ENCODE peak calls at places on chromosome 21, in nine cellular contexts. One of them, this sample, is unnamed.

GRCh38 chr21:27021046-27021445 is 54.2 kb upstream of the ADAMTS5 start:
- DNase-seq in thoracic aorta: no peak
- DNase-seq in lower lobe of right lung: no peak
- DNase-seq in putamen: no peak
- DNase-seq in amygdala: no peak
- DNase-seq in stimulated activated CD8-positive, alpha-beta memory T cell treated with anti-CD3 and anti-CD28 coated beads, Interleukin-12 subunit alpha, Interleukin-12 subunit beta, amount 100 ng/mL, for 1 hour: no peak
- DNase-seq in brain microvascular endothelial cell: no peak
- DNase-seq in T-cell: no peak
- DNase-seq in tibial nerve: no peak
- DNase-seq in this sample: no peak

GRCh38 chr21:19228241-19228640 is 824.7 kb upstream of the TMPRSS15 start:
- DNase-seq in thoracic aorta: no peak
- DNase-seq in lower lobe of right lung: no peak
- DNase-seq in putamen: no peak
- DNase-seq in amygdala: no peak
- DNase-seq in stimulated activated CD8-positive, alpha-beta memory T cell treated with anti-CD3 and anti-CD28 coated beads, Interleukin-12 subunit alpha, Interleukin-12 subunit beta, amount 100 ng/mL, for 1 hour: no peak
- DNase-seq in brain microvascular endothelial cell: no peak
- DNase-seq in T-cell: no peak
- DNase-seq in tibial nerve: no peak
- DNase-seq in this sample: no peak

GRCh38 chr21:38987551-38988210 is 182.0 kb downstream of the ETS2 start:
- DNase-seq in thoracic aorta: no peak
- DNase-seq in lower lobe of right lung: no peak
- DNase-seq in putamen: no peak
- DNase-seq in amygdala: no peak
- DNase-seq in stimulated activated CD8-positive, alpha-beta memory T cell treated with anti-CD3 and anti-CD28 coated beads, Interleukin-12 subunit alpha, Interleukin-12 subunit beta, amount 100 ng/mL, for 1 hour: no peak
- DNase-seq in brain microvascular endothelial cell: no peak
- DNase-seq in T-cell: no peak
- DNase-seq in tibial nerve: no peak
- DNase-seq in this sample: peak

GRCh38 chr21:15754640-15755039 is 24.9 kb downstream of the USP25 start:
- DNase-seq in thoracic aorta: no peak
- DNase-seq in lower lobe of right lung: no peak
- DNase-seq in putamen: no peak
- DNase-seq in amygdala: no peak
- DNase-seq in stimulated activated CD8-positive, alpha-beta memory T cell treated with anti-CD3 and anti-CD28 coated beads, Interleukin-12 subunit alpha, Interleukin-12 subunit beta, amount 100 ng/mL, for 1 hour: no peak
- DNase-seq in brain microvascular endothelial cell: no peak
- DNase-seq in T-cell: no peak
- DNase-seq in tibial nerve: no peak
- DNase-seq in this sample: no peak

GRCh38 chr21:46325073-46325912 is 1.3 kb downstream of the PCNT start:
- DNase-seq in thoracic aorta: no peak
- DNase-seq in lower lobe of right lung: peak
- DNase-seq in putamen: peak
- DNase-seq in amygdala: no peak
- DNase-seq in stimulated activated CD8-positive, alpha-beta memory T cell treated with anti-CD3 and anti-CD28 coated beads, Interleukin-12 subunit alpha, Interleukin-12 subunit beta, amount 100 ng/mL, for 1 hour: no peak
- DNase-seq in brain microvascular endothelial cell: peak
- DNase-seq in T-cell: no peak
- DNase-seq in tibial nerve: no peak
- DNase-seq in this sample: no peak

GRCh38 chr21:39694750-39695149 is 50.2 kb upstream of the IGSF5 start:
- DNase-seq in thoracic aorta: no peak
- DNase-seq in lower lobe of right lung: no peak
- DNase-seq in putamen: no peak
- DNase-seq in amygdala: no peak
- DNase-seq in stimulated activated CD8-positive, alpha-beta memory T cell treated with anti-CD3 and anti-CD28 coated beads, Interleukin-12 subunit alpha, Interleukin-12 subunit beta, amount 100 ng/mL, for 1 hour: no peak
- DNase-seq in brain microvascular endothelial cell: peak
- DNase-seq in T-cell: no peak
- DNase-seq in tibial nerve: no peak
- DNase-seq in this sample: no peak

GRCh38 chr21:45849651-45850050 is 131.9 kb upstream of the COL6A1 start:
- DNase-seq in thoracic aorta: no peak
- DNase-seq in lower lobe of right lung: no peak
- DNase-seq in putamen: no peak
- DNase-seq in amygdala: no peak
- DNase-seq in stimulated activated CD8-positive, alpha-beta memory T cell treated with anti-CD3 and anti-CD28 coated beads, Interleukin-12 subunit alpha, Interleukin-12 subunit beta, amount 100 ng/mL, for 1 hour: no peak
- DNase-seq in brain microvascular endothelial cell: no peak
- DNase-seq in T-cell: no peak
- DNase-seq in tibial nerve: no peak
- DNase-seq in this sample: no peak

GRCh38 chr21:26365849-26366248 is 195.3 kb upstream of the APP start:
- DNase-seq in thoracic aorta: no peak
- DNase-seq in lower lobe of right lung: no peak
- DNase-seq in putamen: no peak
- DNase-seq in amygdala: no peak
- DNase-seq in stimulated activated CD8-positive, alpha-beta memory T cell treated with anti-CD3 and anti-CD28 coated beads, Interleukin-12 subunit alpha, Interleukin-12 subunit beta, amount 100 ng/mL, for 1 hour: no peak
- DNase-seq in brain microvascular endothelial cell: no peak
- DNase-seq in T-cell: no peak
- DNase-seq in tibial nerve: no peak
- DNase-seq in this sample: no peak

GRCh38 chr21:41186763-41187536 is 19.0 kb downstream of the BACE2 start:
- DNase-seq in thoracic aorta: no peak
- DNase-seq in lower lobe of right lung: no peak
- DNase-seq in putamen: no peak
- DNase-seq in amygdala: no peak
- DNase-seq in stimulated activated CD8-positive, alpha-beta memory T cell treated with anti-CD3 and anti-CD28 coated beads, Interleukin-12 subunit alpha, Interleukin-12 subunit beta, amount 100 ng/mL, for 1 hour: no peak
- DNase-seq in brain microvascular endothelial cell: no peak
- DNase-seq in T-cell: no peak
- DNase-seq in tibial nerve: no peak
- DNase-seq in this sample: no peak

GRCh38 chr21:21101911-21102310 is 103.7 kb downstream of the NCAM2 start:
- DNase-seq in thoracic aorta: no peak
- DNase-seq in lower lobe of right lung: no peak
- DNase-seq in putamen: peak
- DNase-seq in amygdala: no peak
- DNase-seq in stimulated activated CD8-positive, alpha-beta memory T cell treated with anti-CD3 and anti-CD28 coated beads, Interleukin-12 subunit alpha, Interleukin-12 subunit beta, amount 100 ng/mL, for 1 hour: no peak
- DNase-seq in brain microvascular endothelial cell: peak
- DNase-seq in T-cell: no peak
- DNase-seq in tibial nerve: no peak
- DNase-seq in this sample: peak

GRCh38 chr21:17697474-17697873 is 84.8 kb upstream of the BTG3 start:
- DNase-seq in thoracic aorta: no peak
- DNase-seq in lower lobe of right lung: no peak
- DNase-seq in putamen: no peak
- DNase-seq in amygdala: no peak
- DNase-seq in stimulated activated CD8-positive, alpha-beta memory T cell treated with anti-CD3 and anti-CD28 coated beads, Interleukin-12 subunit alpha, Interleukin-12 subunit beta, amount 100 ng/mL, for 1 hour: no peak
- DNase-seq in brain microvascular endothelial cell: no peak
- DNase-seq in T-cell: no peak
- DNase-seq in tibial nerve: no peak
- DNase-seq in this sample: no peak

GRCh38 chr21:31727181-31727580 is 4.7 kb downstream of the SCAF4 start:
- DNase-seq in thoracic aorta: no peak
- DNase-seq in lower lobe of right lung: no peak
- DNase-seq in putamen: no peak
- DNase-seq in amygdala: no peak
- DNase-seq in stimulated activated CD8-positive, alpha-beta memory T cell treated with anti-CD3 and anti-CD28 coated beads, Interleukin-12 subunit alpha, Interleukin-12 subunit beta, amount 100 ng/mL, for 1 hour: no peak
- DNase-seq in brain microvascular endothelial cell: peak
- DNase-seq in T-cell: no peak
- DNase-seq in tibial nerve: no peak
- DNase-seq in this sample: no peak

GRCh38 chr21:39915881-39916280 is 48.6 kb downstream of the PCP4 start:
- DNase-seq in thoracic aorta: no peak
- DNase-seq in lower lobe of right lung: no peak
- DNase-seq in putamen: no peak
- DNase-seq in amygdala: no peak
- DNase-seq in stimulated activated CD8-positive, alpha-beta memory T cell treated with anti-CD3 and anti-CD28 coated beads, Interleukin-12 subunit alpha, Interleukin-12 subunit beta, amount 100 ng/mL, for 1 hour: no peak
- DNase-seq in brain microvascular endothelial cell: no peak
- DNase-seq in T-cell: no peak
- DNase-seq in tibial nerve: no peak
- DNase-seq in this sample: no peak

GRCh38 chr21:44089001-44089911 is 17.9 kb upstream of the PWP2 start:
- DNase-seq in thoracic aorta: no peak
- DNase-seq in lower lobe of right lung: no peak
- DNase-seq in putamen: no peak
- DNase-seq in amygdala: no peak
- DNase-seq in stimulated activated CD8-positive, alpha-beta memory T cell treated with anti-CD3 and anti-CD28 coated beads, Interleukin-12 subunit alpha, Interleukin-12 subunit beta, amount 100 ng/mL, for 1 hour: no peak
- DNase-seq in brain microvascular endothelial cell: no peak
- DNase-seq in T-cell: peak
- DNase-seq in tibial nerve: no peak
- DNase-seq in this sample: no peak

GRCh38 chr21:42818328-42818749 is 61.0 kb downstream of the WDR4 start:
- DNase-seq in thoracic aorta: no peak
- DNase-seq in lower lobe of right lung: peak
- DNase-seq in putamen: peak
- DNase-seq in amygdala: no peak
- DNase-seq in stimulated activated CD8-positive, alpha-beta memory T cell treated with anti-CD3 and anti-CD28 coated beads, Interleukin-12 subunit alpha, Interleukin-12 subunit beta, amount 100 ng/mL, for 1 hour: peak
- DNase-seq in brain microvascular endothelial cell: peak
- DNase-seq in T-cell: peak
- DNase-seq in tibial nerve: peak
- DNase-seq in this sample: no peak

GRCh38 chr21:42351626-42352432 is 1.0 kb upstream of the TFF2 start:
- DNase-seq in thoracic aorta: no peak
- DNase-seq in lower lobe of right lung: no peak
- DNase-seq in putamen: no peak
- DNase-seq in amygdala: no peak
- DNase-seq in stimulated activated CD8-positive, alpha-beta memory T cell treated with anti-CD3 and anti-CD28 coated beads, Interleukin-12 subunit alpha, Interleukin-12 subunit beta, amount 100 ng/mL, for 1 hour: no peak
- DNase-seq in brain microvascular endothelial cell: no peak
- DNase-seq in T-cell: no peak
- DNase-seq in tibial nerve: no peak
- DNase-seq in this sample: no peak

GRCh38 chr21:34936299-34936698 is 112.8 kb downstream of the RUNX1 start:
- DNase-seq in thoracic aorta: no peak
- DNase-seq in lower lobe of right lung: no peak
- DNase-seq in putamen: no peak
- DNase-seq in amygdala: no peak
- DNase-seq in stimulated activated CD8-positive, alpha-beta memory T cell treated with anti-CD3 and anti-CD28 coated beads, Interleukin-12 subunit alpha, Interleukin-12 subunit beta, amount 100 ng/mL, for 1 hour: no peak
- DNase-seq in brain microvascular endothelial cell: no peak
- DNase-seq in T-cell: peak
- DNase-seq in tibial nerve: no peak
- DNase-seq in this sample: no peak

GRCh38 chr21:44918107-44918470 is 2.6 kb downstream of the ITGB2 start:
- DNase-seq in thoracic aorta: no peak
- DNase-seq in lower lobe of right lung: peak
- DNase-seq in putamen: no peak
- DNase-seq in amygdala: no peak
- DNase-seq in stimulated activated CD8-positive, alpha-beta memory T cell treated with anti-CD3 and anti-CD28 coated beads, Interleukin-12 subunit alpha, Interleukin-12 subunit beta, amount 100 ng/mL, for 1 hour: no peak
- DNase-seq in brain microvascular endothelial cell: no peak
- DNase-seq in T-cell: no peak
- DNase-seq in tibial nerve: no peak
- DNase-seq in this sample: no peak

GRCh38 chr21:42094811-42095210 is 23.7 kb downstream of the UMODL1 start:
- DNase-seq in thoracic aorta: no peak
- DNase-seq in lower lobe of right lung: no peak
- DNase-seq in putamen: no peak
- DNase-seq in amygdala: no peak
- DNase-seq in stimulated activated CD8-positive, alpha-beta memory T cell treated with anti-CD3 and anti-CD28 coated beads, Interleukin-12 subunit alpha, Interleukin-12 subunit beta, amount 100 ng/mL, for 1 hour: no peak
- DNase-seq in brain microvascular endothelial cell: no peak
- DNase-seq in T-cell: no peak
- DNase-seq in tibial nerve: no peak
- DNase-seq in this sample: no peak

GRCh38 chr21:36627242-36627641 is 71.7 kb upstream of the SIM2 start:
- DNase-seq in thoracic aorta: no peak
- DNase-seq in lower lobe of right lung: no peak
- DNase-seq in putamen: no peak
- DNase-seq in amygdala: no peak
- DNase-seq in stimulated activated CD8-positive, alpha-beta memory T cell treated with anti-CD3 and anti-CD28 coated beads, Interleukin-12 subunit alpha, Interleukin-12 subunit beta, amount 100 ng/mL, for 1 hour: no peak
- DNase-seq in brain microvascular endothelial cell: peak
- DNase-seq in T-cell: no peak
- DNase-seq in tibial nerve: no peak
- DNase-seq in this sample: no peak

GRCh38 chr21:44965251-44966022 is 25.6 kb downstream of the SLX9 start:
- DNase-seq in thoracic aorta: no peak
- DNase-seq in lower lobe of right lung: peak
- DNase-seq in putamen: no peak
- DNase-seq in amygdala: no peak
- DNase-seq in stimulated activated CD8-positive, alpha-beta memory T cell treated with anti-CD3 and anti-CD28 coated beads, Interleukin-12 subunit alpha, Interleukin-12 subunit beta, amount 100 ng/mL, for 1 hour: no peak
- DNase-seq in brain microvascular endothelial cell: peak
- DNase-seq in T-cell: no peak
- DNase-seq in tibial nerve: no peak
- DNase-seq in this sample: no peak

GRCh38 chr21:36769051-36769867 is 70.3 kb downstream of the SIM2 start:
- DNase-seq in thoracic aorta: no peak
- DNase-seq in lower lobe of right lung: no peak
- DNase-seq in putamen: peak
- DNase-seq in amygdala: no peak
- DNase-seq in stimulated activated CD8-positive, alpha-beta memory T cell treated with anti-CD3 and anti-CD28 coated beads, Interleukin-12 subunit alpha, Interleukin-12 subunit beta, amount 100 ng/mL, for 1 hour: no peak
- DNase-seq in brain microvascular endothelial cell: no peak
- DNase-seq in T-cell: no peak
- DNase-seq in tibial nerve: no peak
- DNase-seq in this sample: peak

GRCh38 chr21:41817228-41817627 is 50.4 kb upstream of the RIPK4 start:
- DNase-seq in thoracic aorta: no peak
- DNase-seq in lower lobe of right lung: no peak
- DNase-seq in putamen: peak
- DNase-seq in amygdala: no peak
- DNase-seq in stimulated activated CD8-positive, alpha-beta memory T cell treated with anti-CD3 and anti-CD28 coated beads, Interleukin-12 subunit alpha, Interleukin-12 subunit beta, amount 100 ng/mL, for 1 hour: no peak
- DNase-seq in brain microvascular endothelial cell: peak
- DNase-seq in T-cell: no peak
- DNase-seq in tibial nerve: peak
- DNase-seq in this sample: peak

GRCh38 chr21:45154511-45155508 is 80.4 kb downstream of the ADARB1 start:
- DNase-seq in thoracic aorta: no peak
- DNase-seq in lower lobe of right lung: no peak
- DNase-seq in putamen: no peak
- DNase-seq in amygdala: no peak
- DNase-seq in stimulated activated CD8-positive, alpha-beta memory T cell treated with anti-CD3 and anti-CD28 coated beads, Interleukin-12 subunit alpha, Interleukin-12 subunit beta, amount 100 ng/mL, for 1 hour: no peak
- DNase-seq in brain microvascular endothelial cell: peak
- DNase-seq in T-cell: no peak
- DNase-seq in tibial nerve: no peak
- DNase-seq in this sample: no peak

This sample was measured in midbrain.